ENCODE peak calls at places on chromosomes 2 and 18, in four cellular contexts. O is K562, E is HepG2, V is GM12878. G is an unnamed sample.

GRCh38 chr2:42523341-42523740 is 29.6 kb upstream of the KCNG3 start:
- DNase-seq in E (no peak), O (no peak), V (no peak), G (no peak)

GRCh38 chr2:86747708-86748627 is 27.9 kb downstream of the RMND5A start:
- DNase-seq in V (no peak), O (peak; percentile 30), E (peak; percentile 12), G (no peak)

GRCh38 chr2:147327636-147328035 is 517.2 kb upstream of the ACVR2A start:
- DNase-seq in O (no peak), V (peak; percentile 28), E (no peak), G (no peak)

GRCh38 chr2:236769981-236770671 is 200.5 kb downstream of the ACKR3 start:
- DNase-seq in O (no peak), E (no peak), V (no peak), G (no peak)

GRCh38 chr2:28129955-28130695 is 239.6 kb downstream of the BABAM2 start:
- DNase-seq in E (no peak), O (no peak), V (no peak), G (no peak)

GRCh38 chr2:86416126-86416525 is 25.0 kb upstream of the KDM3A start:
- DNase-seq in V (no peak), E (no peak), O (no peak), G (no peak)

GRCh38 chr18:75533954-75534353 is 106.5 kb upstream of the SMIM21 start:
- DNase-seq in V (no peak), E (no peak), O (no peak), G (no peak)

GRCh38 chr2:212905640-212906201 is 245.7 kb downstream of the IKZF2 start:
- DNase-seq in O (no peak), E (no peak), V (no peak), G (no peak)

GRCh38 chr18:63949068-63949737 is at the start of gene HMSD:
- DNase-seq in O (peak; percentile 25), V (peak; percentile 57), E (no peak), G (peak; percentile 84)

GRCh38 chr2:173286153-173286809 is 68.4 kb upstream of the CDCA7 start:
- DNase-seq in O (peak; percentile 30), V (peak; percentile 25), E (no peak), G (no peak)

GRCh38 chr2:111715987-111716900 is 167.7 kb downstream of the ANAPC1 start:
- DNase-seq in E (peak; percentile 0), V (no peak), O (no peak), G (no peak)

GRCh38 chr2:211766689-211767088 is 771.9 kb downstream of the ERBB4 start:
- DNase-seq in O (no peak), V (no peak), E (no peak), G (peak; percentile 36)

GRCh38 chr2:84697895-84698294 is 181.6 kb downstream of the DNAH6 start:
- DNase-seq in V (no peak), O (no peak), E (no peak), G (no peak)

GRCh38 chr18:34990571-34990970 is 50.6 kb upstream of the MAPRE2 start:
- DNase-seq in O (no peak), E (no peak), V (no peak), G (no peak)

GRCh38 chr2:197838036-197838435 is 33.6 kb downstream of the PLCL1 start:
- DNase-seq in V (peak; percentile 30), E (no peak), O (no peak), G (no peak)

GRCh38 chr2:43356774-43357173 is 130.4 kb upstream of the ZFP36L2 start:
- DNase-seq in O (no peak), E (no peak), V (no peak), G (no peak)

GRCh38 chr18:49544362-49544761 is 17.5 kb upstream of the LIPG start:
- DNase-seq in E (no peak), V (no peak), O (no peak), G (no peak)

GRCh38 chr18:49546719-49547273 is 15.1 kb upstream of the LIPG start:
- DNase-seq in E (no peak), V (no peak), O (no peak), G (no peak)

GRCh38 chr18:49547701-49548100 is 14.2 kb upstream of the LIPG start:
- DNase-seq in O (no peak), V (no peak), E (no peak), G (no peak)

GRCh38 chr18:49550621-49551020 is 11.2 kb upstream of the LIPG start:
- DNase-seq in O (no peak), V (no peak), E (no peak), G (no peak)

DNA sequence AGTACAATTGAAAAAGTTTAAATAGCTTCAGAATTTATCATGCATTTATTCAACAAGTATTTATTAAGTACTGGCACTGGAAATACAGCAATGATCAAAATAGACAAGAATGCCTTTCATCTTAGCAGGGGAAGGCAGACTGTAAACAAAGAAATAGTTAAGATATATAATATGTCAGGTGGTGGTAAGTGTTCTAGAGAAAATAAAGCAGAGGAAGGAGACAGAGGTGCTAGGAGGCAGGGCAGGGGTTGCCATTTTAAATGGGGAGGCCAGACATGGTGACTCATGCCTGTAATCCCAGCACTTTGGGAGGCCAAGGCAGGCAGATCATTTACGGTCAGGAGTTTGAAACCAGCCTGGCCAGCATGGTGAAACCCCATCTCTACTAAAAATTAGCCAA is 13.6 kb upstream of the LIPG start:
- DNase-seq in V (no peak), O (no peak), E (peak; percentile 7), G (no peak)
- TF ChIP-seq ETV6 in V (no peak), O (no peak), E (no peak), G (no peak)

DNA sequence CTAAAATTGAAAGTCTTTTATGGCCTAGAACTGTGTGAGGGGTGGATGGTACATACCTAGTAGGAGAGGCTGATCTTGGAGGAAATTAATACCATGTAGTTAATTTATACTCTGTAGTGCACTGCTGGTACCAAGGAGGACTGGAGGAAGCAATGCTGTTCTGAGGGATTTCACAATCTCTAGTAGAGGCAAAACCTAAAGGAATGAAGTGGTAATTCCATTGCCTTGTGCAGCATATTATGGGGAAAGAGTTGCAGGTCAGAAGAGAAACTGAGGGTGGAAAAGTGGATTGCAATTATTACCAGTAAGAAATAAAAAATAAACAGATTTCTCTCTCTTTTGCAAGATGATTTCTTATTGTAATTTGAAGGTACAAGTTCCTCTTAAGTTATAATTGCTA is 2.2 kb downstream of the ABI2 start:
- DNase-seq in O (no peak), E (no peak), V (no peak), G (no peak)
- TF ChIP-seq CREB1 in O (no peak), E (no peak), V (no peak), G (no peak)

GRCh38 chr18:40531061-40531460 is 1424.0 kb upstream of the PIK3C3 start:
- DNase-seq in E (no peak), V (no peak), O (no peak), G (no peak)
- TF ChIP-seq ETV6 in E (no peak), V (no peak), O (no peak), G (no peak)

DNA sequence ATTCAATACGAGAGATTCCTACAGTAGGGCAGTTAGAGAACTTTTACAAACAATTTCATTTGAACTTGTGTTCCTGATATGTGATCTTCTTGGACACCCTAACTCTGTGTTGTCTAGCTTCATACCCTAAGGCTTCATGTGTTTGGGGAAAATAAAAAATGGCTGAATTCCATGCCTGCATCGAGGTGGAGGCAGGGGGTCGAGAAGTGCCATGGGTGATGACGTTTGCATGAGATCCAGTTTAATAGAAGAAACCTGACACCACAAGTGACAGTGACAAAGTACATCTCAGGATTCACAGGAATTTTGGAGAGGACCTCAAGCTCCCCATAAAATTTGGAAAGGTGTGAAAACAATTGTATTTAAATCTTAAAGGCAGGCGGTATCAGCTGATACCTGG is 169.2 kb upstream of the NABP1 start:
- DNase-seq in O (no peak), E (no peak), V (no peak), G (no peak)
- TF ChIP-seq CREB1 in O (no peak), E (peak; percentile 18), V (no peak), G (no peak)

DNA sequence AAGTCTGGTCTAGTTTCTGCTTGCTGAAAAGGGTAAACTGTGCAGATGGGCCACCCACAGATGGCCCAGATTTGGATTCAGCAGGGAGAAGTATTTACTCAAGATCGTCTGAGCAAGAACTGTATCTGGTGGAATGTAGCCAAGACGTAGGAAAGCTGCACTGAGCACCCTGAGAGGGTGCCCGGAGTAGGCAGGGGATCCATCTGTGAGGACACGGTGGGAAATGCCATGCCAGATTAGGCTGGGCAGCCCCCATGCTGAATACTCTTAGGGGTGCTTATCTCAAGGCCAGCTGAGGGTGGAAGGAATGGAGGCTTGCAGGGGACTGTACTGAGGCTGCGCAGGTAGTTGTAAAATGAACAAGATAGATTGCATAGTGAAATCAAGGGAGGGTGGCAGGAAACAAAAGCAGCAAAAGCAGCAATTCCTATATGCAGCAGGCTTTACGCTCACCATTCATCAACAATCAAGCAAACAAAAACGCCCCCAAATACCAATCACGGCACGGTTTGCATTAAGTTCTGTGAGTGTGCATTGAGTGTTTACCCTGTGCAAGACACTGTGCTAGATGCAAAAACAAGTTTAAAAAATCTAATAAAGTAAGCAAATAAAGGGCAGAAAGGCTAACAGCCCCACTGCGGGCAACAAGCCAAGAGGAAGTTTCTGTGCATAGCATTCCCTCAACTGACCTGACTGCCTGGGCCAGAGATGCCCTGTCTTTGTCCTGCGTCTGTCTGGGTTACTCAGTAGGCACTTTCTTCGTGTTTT is 32.2 kb upstream of the LPIN2 start:
- DNase-seq in O (no peak), E (peak; percentile 58), V (no peak), G (no peak)
- TF ChIP-seq ETV6 in O (no peak), E (no peak), V (no peak), G (no peak)

DNA sequence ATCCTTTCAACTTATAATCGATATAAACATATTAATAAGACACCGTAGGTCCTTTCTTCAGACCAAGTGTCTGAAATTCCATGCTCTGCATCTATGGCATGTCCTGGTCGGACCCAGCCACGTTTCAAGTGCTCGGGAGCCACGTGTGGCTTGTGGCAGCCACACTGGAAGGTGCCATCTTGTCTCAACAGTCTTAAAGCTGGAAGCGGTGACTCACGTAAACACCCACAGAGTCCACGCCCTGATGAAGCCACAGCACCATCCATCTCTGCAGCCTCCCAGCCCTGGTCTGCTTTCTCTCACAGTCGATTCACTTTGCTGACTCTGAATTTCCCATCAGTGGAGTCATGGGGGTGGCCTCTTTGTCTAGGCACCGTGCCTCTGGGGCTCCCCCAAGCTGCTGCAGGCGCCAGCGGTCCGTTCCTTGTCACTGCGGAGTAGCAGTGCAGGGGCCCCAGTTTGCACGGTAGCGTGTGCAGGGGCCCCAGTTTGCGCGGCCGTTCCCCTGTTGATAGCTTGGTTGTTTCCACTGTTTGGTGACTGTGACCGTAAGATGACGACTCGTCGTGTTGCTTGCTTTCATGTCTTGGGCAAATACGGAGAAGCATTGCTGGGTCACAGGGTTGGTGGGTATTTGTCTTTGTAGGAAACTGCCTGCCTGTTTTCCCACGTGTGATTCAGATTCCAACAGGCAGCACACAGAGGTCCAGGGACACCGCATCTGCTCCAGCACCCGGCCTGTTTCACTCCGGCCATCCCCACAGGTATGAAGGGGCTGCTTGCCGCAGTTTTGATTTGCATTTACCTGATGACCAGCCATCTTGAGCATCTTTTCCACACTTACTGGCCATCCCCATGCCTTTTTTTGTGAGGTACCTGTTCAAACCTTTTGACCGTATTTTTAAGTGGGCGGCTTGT is 240.3 kb downstream of the HDAC4 start:
- DNase-seq in E (no peak), V (no peak), O (no peak), G (no peak)
- TF ChIP-seq CREB1 in E (no peak), V (no peak), O (no peak), G (no peak)

GRCh38 chr2:226306969-226307368 is 492.7 kb downstream of the IRS1 start:
- DNase-seq in V (no peak), O (no peak), E (no peak), G (no peak)
- TF ChIP-seq ETV6 in V (no peak), O (no peak), E (no peak), G (no peak)

DNA sequence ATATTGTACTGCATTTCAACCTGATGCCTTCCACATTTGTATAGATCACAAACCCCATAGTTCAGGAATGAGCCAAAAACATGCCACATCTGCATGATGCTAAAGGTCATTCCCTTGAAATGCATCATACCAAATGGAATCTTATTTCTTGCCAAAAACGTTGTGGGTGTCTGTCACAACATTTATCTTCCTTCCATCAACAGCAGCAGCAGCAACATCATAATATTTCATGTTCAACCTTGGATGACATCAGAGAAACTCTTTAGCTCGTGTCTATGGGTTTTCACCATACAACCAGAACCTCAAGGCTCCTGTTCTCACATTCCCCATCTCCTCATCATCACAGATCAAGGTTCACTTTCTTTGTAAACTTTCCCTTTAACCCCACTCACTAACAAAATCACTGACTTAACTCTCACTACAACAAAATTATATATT is 221.3 kb upstream of the CTAGE1 start:
- DNase-seq in E (no peak), O (no peak), V (no peak), G (no peak)
- TF ChIP-seq CREB1 in E (no peak), O (no peak), V (no peak), G (no peak)